ENCODE peak calls at places on chromosomes 3 and 15, in four cellular contexts. One of them, this sample, is unnamed.

GRCh38 chr15:29333261-29333660 is 63.6 kb upstream of the NSMCE3 start:
- DNase-seq in Panc1: no peak
- DNase-seq in fibroblast of lung: no peak
- DNase-seq in brain microvascular endothelial cell: no peak
- DNase-seq in this sample: no peak

GRCh38 chr3:129348734-129349133 is 70.1 kb downstream of the HMCES start:
- DNase-seq in fibroblast of lung: no peak
- DNase-seq in Panc1: no peak
- DNase-seq in brain microvascular endothelial cell: no peak
- DNase-seq in this sample: no peak

GRCh38 chr3:37556789-37557301 is 304.8 kb upstream of the CTDSPL start:
- DNase-seq in Panc1: no peak
- DNase-seq in brain microvascular endothelial cell: no peak
- DNase-seq in fibroblast of lung: no peak
- DNase-seq in this sample: no peak

GRCh38 chr3:133887075-133887950 is 8.4 kb downstream of the RAB6B start:
- DNase-seq in fibroblast of lung: no peak
- DNase-seq in Panc1: no peak
- DNase-seq in brain microvascular endothelial cell: no peak
- DNase-seq in this sample: no peak

GRCh38 chr15:40054056-40054745 is 15.2 kb upstream of the SRP14 start:
- DNase-seq in brain microvascular endothelial cell: no peak
- DNase-seq in Panc1: no peak
- DNase-seq in fibroblast of lung: peak; percentile 27
- DNase-seq in this sample: no peak

GRCh38 chr3:8972614-8973013 is 9.3 kb upstream of the RAD18 start:
- DNase-seq in fibroblast of lung: peak; percentile 38
- DNase-seq in brain microvascular endothelial cell: peak; percentile 52
- DNase-seq in Panc1: no peak
- DNase-seq in this sample: peak; percentile 49

GRCh38 chr15:91992940-91993339 is 139.4 kb downstream of the SLCO3A1 start:
- DNase-seq in Panc1: no peak
- DNase-seq in fibroblast of lung: no peak
- DNase-seq in brain microvascular endothelial cell: no peak
- DNase-seq in this sample: no peak

GRCh38 chr15:84648539-84648938 is 5.5 kb downstream of the WDR73 start:
- DNase-seq in Panc1: no peak
- DNase-seq in brain microvascular endothelial cell: no peak
- DNase-seq in fibroblast of lung: no peak
- DNase-seq in this sample: no peak

GRCh38 chr15:60528530-60528929 is 49.6 kb upstream of the ICE2 start:
- DNase-seq in brain microvascular endothelial cell: peak; percentile 5
- DNase-seq in Panc1: no peak
- DNase-seq in fibroblast of lung: peak; percentile 16
- DNase-seq in this sample: peak; percentile 46

GRCh38 chr3:139506792-139507191 is 30.5 kb upstream of the RBP2 start:
- DNase-seq in fibroblast of lung: no peak
- DNase-seq in brain microvascular endothelial cell: no peak
- DNase-seq in Panc1: no peak
- DNase-seq in this sample: no peak

GRCh38 chr3:61748288-61748687 is 186.9 kb downstream of the PTPRG start:
- DNase-seq in fibroblast of lung: no peak
- DNase-seq in Panc1: no peak
- DNase-seq in brain microvascular endothelial cell: no peak
- DNase-seq in this sample: no peak

GRCh38 chr3:152779649-152780048 is 55.3 kb upstream of the P2RY1 start:
- DNase-seq in Panc1: no peak
- DNase-seq in fibroblast of lung: peak; percentile 65
- DNase-seq in brain microvascular endothelial cell: peak; percentile 2
- DNase-seq in this sample: peak; percentile 63

GRCh38 chr3:10983219-10983916 is 9.2 kb upstream of the SLC6A1 start:
- DNase-seq in Panc1: peak; percentile 32
- DNase-seq in fibroblast of lung: peak; percentile 19
- DNase-seq in brain microvascular endothelial cell: peak; percentile 35
- DNase-seq in this sample: peak; percentile 42

GRCh38 chr3:171883893-171884279 is 40.7 kb downstream of the TMEM212 start:
- DNase-seq in fibroblast of lung: no peak
- DNase-seq in Panc1: no peak
- DNase-seq in brain microvascular endothelial cell: no peak
- DNase-seq in this sample: no peak

GRCh38 chr15:51629612-51630011 is 7.0 kb upstream of the DMXL2 start:
- DNase-seq in Panc1: no peak
- DNase-seq in brain microvascular endothelial cell: no peak
- DNase-seq in fibroblast of lung: no peak
- DNase-seq in this sample: peak; percentile 69

GRCh38 chr3:39171860-39172259 is 18.5 kb upstream of the CSRNP1 start:
- DNase-seq in brain microvascular endothelial cell: no peak
- DNase-seq in fibroblast of lung: no peak
- DNase-seq in Panc1: no peak
- DNase-seq in this sample: no peak

GRCh38 chr3:89380006-89380405 is 272.6 kb downstream of the EPHA3 start:
- DNase-seq in fibroblast of lung: peak; percentile 61
- DNase-seq in Panc1: no peak
- DNase-seq in brain microvascular endothelial cell: peak; percentile 47
- DNase-seq in this sample: peak; percentile 54

GRCh38 chr3:116129187-116129945 is 315.9 kb downstream of the LSAMP start:
- DNase-seq in fibroblast of lung: no peak
- DNase-seq in Panc1: no peak
- DNase-seq in brain microvascular endothelial cell: no peak
- DNase-seq in this sample: no peak
- H3K4me3 ChIP-seq in fibroblast of lung: no peak overlapping the region
- H3K4me3 ChIP-seq in Panc1: no peak overlapping the region
- H3K4me3 ChIP-seq in brain microvascular endothelial cell: no peak overlapping the region
- H3K4me3 ChIP-seq in this sample: no peak overlapping the region

GRCh38 chr15:86115138-86115801 is 35.6 kb downstream of the AGBL1 start:
- DNase-seq in brain microvascular endothelial cell: no peak
- DNase-seq in Panc1: no peak
- DNase-seq in fibroblast of lung: peak; percentile 9
- DNase-seq in this sample: no peak
- TF ChIP-seq CTCF in brain microvascular endothelial cell: no peak
- TF ChIP-seq CTCF in Panc1: peak; percentile 24
- TF ChIP-seq CTCF in fibroblast of lung: no peak
- TF ChIP-seq CTCF in this sample: no peak

GRCh38 chr3:13013595-13013993 is 59.6 kb downstream of the IQSEC1 start:
- DNase-seq in fibroblast of lung: no peak
- DNase-seq in brain microvascular endothelial cell: no peak
- DNase-seq in Panc1: no peak
- DNase-seq in this sample: no peak
- H3K4me3 ChIP-seq in fibroblast of lung: no peak overlapping the region
- H3K4me3 ChIP-seq in brain microvascular endothelial cell: no peak overlapping the region
- H3K4me3 ChIP-seq in Panc1: no peak overlapping the region
- H3K4me3 ChIP-seq in this sample: no peak overlapping the region

DNA sequence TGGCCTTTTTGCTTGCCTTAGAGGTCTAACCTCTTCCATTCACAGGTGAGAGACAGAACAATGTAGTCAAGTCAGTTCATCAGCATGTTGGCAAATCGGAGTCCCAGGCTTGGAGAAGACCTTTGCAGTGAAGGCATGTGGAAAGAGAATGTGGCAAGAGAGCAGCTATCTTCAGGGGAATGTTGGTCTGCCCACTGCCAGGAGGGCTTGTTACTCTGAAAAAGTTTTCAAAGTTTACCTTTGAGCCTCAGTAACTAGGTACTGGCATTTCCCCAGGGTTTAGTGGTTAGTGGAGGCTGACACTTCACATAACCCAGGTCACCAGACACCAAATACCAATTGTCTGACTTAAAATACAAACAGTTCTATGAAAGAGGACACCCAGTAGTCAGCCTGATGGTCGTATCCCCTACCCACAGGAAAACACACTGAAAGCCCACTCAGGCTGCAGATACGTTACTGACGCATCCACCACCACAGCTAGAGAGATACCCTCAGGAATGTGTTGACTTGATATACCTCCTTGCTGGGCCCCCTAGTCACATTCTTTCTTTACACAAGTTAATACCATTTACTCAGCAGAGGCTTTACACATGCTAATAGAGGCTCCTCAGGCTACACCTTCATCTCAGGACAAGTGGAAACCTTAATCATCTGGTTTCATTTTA is 9.7 kb upstream of the ARID3B start:
- DNase-seq in brain microvascular endothelial cell: peak; percentile 98
- DNase-seq in fibroblast of lung: peak; percentile 98
- DNase-seq in Panc1: peak; percentile 94
- DNase-seq in this sample: peak; percentile 59
- TF ChIP-seq CTCF in brain microvascular endothelial cell: no peak
- TF ChIP-seq CTCF in fibroblast of lung: no peak
- TF ChIP-seq CTCF in Panc1: no peak
- TF ChIP-seq CTCF in this sample: no peak

DNA sequence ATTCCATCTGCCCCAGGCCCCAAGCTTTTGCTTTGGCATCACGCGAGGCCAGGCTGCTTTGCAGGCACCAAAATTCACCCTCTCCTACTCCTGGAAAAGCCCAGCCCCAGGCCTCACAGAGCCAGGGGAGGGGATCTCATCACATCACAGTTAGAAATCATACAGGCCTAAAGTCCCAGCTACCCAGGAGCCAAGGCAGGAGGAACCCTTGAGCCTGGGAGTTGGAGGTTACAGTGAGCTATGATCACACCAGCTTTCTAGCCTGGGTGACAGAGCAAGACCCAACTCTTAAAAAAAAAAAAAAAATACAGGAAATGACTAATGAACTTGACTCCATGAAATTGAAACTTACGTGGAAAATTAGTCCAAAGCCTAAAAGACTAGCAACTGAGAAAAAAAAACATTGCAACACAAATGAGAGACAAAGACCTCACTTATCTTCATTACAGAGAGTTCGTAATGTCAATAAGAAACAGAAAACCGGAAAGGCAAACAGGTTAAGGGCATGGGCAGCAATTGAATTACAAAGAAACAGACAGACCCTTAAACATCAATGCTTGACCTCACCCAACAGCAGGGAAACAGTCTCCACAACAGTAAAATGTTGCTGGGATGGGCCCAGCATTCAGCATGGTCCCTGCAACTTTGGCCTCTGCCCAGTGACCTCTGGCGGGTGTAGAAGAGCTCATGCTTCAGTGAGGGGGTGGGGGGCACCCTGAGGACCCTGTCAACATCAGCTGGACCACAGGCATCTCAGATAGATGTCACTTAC is 151.5 kb downstream of the LRRK1 start:
- DNase-seq in brain microvascular endothelial cell: peak; percentile 51
- DNase-seq in fibroblast of lung: peak; percentile 88
- DNase-seq in Panc1: no peak
- DNase-seq in this sample: peak; percentile 91
- H3K4me3 ChIP-seq in brain microvascular endothelial cell: no peak overlapping the region
- H3K4me3 ChIP-seq in fibroblast of lung: no peak overlapping the region
- H3K4me3 ChIP-seq in Panc1: no peak overlapping the region
- H3K4me3 ChIP-seq in this sample: no peak overlapping the region

DNA sequence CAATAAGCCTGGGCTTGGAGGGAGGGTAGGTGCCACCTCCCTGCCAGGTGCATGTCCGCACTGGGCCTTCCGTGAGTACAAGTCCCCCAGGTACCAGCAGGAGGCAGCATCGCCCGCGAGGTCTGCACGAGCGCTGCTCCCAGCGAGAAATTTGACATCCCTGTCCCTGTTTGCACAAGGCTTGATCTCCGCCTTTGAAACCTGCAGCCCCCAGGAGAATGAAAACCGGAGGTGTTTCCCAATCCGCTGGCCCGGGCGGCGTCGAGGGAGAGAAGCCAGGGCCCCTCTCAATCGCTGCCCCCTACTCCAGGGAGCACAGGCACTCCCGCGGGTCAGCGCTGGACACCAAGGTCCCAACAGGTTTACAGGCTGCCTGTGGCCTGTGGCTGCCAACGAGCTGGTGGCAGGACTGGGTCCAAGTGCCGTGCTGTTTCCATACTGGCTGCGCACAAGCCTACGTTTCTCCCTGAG is 961 bp downstream of the HAPLN3 start:
- DNase-seq in brain microvascular endothelial cell: no peak
- DNase-seq in fibroblast of lung: peak; percentile 31
- DNase-seq in Panc1: no peak
- DNase-seq in this sample: peak; percentile 51
- TF ChIP-seq CTCF in brain microvascular endothelial cell: peak; percentile 89
- TF ChIP-seq CTCF in fibroblast of lung: peak; percentile 76
- TF ChIP-seq CTCF in Panc1: peak; percentile 97
- TF ChIP-seq CTCF in this sample: peak; percentile 69

GRCh38 chr15:72685925-72686794 is at the start of the genes BBS4 and HIGD2B:
- DNase-seq in fibroblast of lung: peak; percentile 87
- DNase-seq in Panc1: peak; percentile 78
- DNase-seq in brain microvascular endothelial cell: peak; percentile 80
- DNase-seq in this sample: peak; percentile 86
- H3K4me3 ChIP-seq in fibroblast of lung: peak within 1 kb of the TSS; percentile 77
- H3K4me3 ChIP-seq in Panc1: peak within 1 kb of the TSS; percentile 99
- H3K4me3 ChIP-seq in brain microvascular endothelial cell: peak within 1 kb of the TSS; percentile 89
- H3K4me3 ChIP-seq in this sample: peak within 1 kb of the TSS; percentile 78

GRCh38 chr15:88904257-88904807 is 8.8 kb downstream of the MFGE8 start:
- DNase-seq in brain microvascular endothelial cell: no peak
- DNase-seq in fibroblast of lung: no peak
- DNase-seq in Panc1: no peak
- DNase-seq in this sample: no peak
- TF ChIP-seq CTCF in brain microvascular endothelial cell: no peak
- TF ChIP-seq CTCF in fibroblast of lung: no peak
- TF ChIP-seq CTCF in Panc1: no peak
- TF ChIP-seq CTCF in this sample: no peak

This sample was measured in fibroblast of pulmonary artery.